ENCODE peak calls at places on chromosome 3, in six cellular contexts. B, S, H, N, I and O are unnamed samples.
A peak's percentile ranks its signal among the peaks of the same experiment; 100 is the strongest.

GRCh38 chr3:125057186-125057850 is 1.5 kb upstream of the HEG1 start:
- DNase-seq in B (peak; percentile 68), S (peak; percentile 93), H (no peak), N (no peak), I (no peak), O (no peak)

GRCh38 chr3:52851348-52851747 is 16.5 kb upstream of the MUSTN1 start:
- DNase-seq in B (peak; percentile 58), S (no peak), H (peak; percentile 32), N (no peak), I (no peak), O (no peak)

GRCh38 chr3:49248828-49249227 is 28.2 kb downstream of the C3orf62 start:
- DNase-seq in B (no peak), S (peak; percentile 80), H (no peak), N (peak; percentile 13), I (no peak), O (no peak)

GRCh38 chr3:38325256-38325655 is 21.3 kb upstream of the XYLB start:
- DNase-seq in B (no peak), S (no peak), H (no peak), N (no peak), I (no peak), O (no peak)

GRCh38 chr3:74370342-74370741 is 244.1 kb downstream of the CNTN3 start:
- DNase-seq in B (no peak), S (no peak), H (no peak), N (no peak), I (no peak), O (no peak)

GRCh38 chr3:140131895-140132294 is 196.9 kb downstream of the CLSTN2 start:
- DNase-seq in B (no peak), S (no peak), H (no peak), N (no peak), I (no peak), O (no peak)

GRCh38 chr3:23877324-23877980 is 39.3 kb downstream of the NKIRAS1 start:
- DNase-seq in B (peak; percentile 86), S (peak; percentile 90), H (no peak), N (no peak), I (no peak), O (no peak)

GRCh38 chr3:194382892-194383223 is 13.3 kb upstream of the LRRC15 start:
- DNase-seq in B (no peak), S (no peak), H (no peak), N (peak; percentile 54), I (no peak), O (no peak)

GRCh38 chr3:61877359-61877770 is 316.0 kb downstream of the PTPRG start:
- DNase-seq in B (peak; percentile 72), S (peak; percentile 13), H (no peak), N (no peak), I (no peak), O (no peak)

GRCh38 chr3:44077267-44077666 is 164.4 kb upstream of the TOPAZ1 start:
- DNase-seq in B (no peak), S (no peak), H (no peak), N (no peak), I (no peak), O (no peak)

GRCh38 chr3:115019900-115020299 is 127.2 kb downstream of the ZBTB20 start:
- DNase-seq in B (no peak), S (no peak), H (no peak), N (no peak), I (no peak), O (no peak)

GRCh38 chr3:115022214-115022613 is 124.9 kb downstream of the ZBTB20 start:
- DNase-seq in B (peak; percentile 36), S (no peak), H (no peak), N (no peak), I (no peak), O (no peak)

GRCh38 chr3:115018694-115019093 is 128.4 kb downstream of the ZBTB20 start:
- DNase-seq in B (no peak), S (no peak), H (no peak), N (no peak), I (no peak), O (no peak)

GRCh38 chr3:115022835-115023398 is 124.2 kb downstream of the ZBTB20 start:
- DNase-seq in B (no peak), S (no peak), H (no peak), N (no peak), I (no peak), O (no peak)

DNA sequence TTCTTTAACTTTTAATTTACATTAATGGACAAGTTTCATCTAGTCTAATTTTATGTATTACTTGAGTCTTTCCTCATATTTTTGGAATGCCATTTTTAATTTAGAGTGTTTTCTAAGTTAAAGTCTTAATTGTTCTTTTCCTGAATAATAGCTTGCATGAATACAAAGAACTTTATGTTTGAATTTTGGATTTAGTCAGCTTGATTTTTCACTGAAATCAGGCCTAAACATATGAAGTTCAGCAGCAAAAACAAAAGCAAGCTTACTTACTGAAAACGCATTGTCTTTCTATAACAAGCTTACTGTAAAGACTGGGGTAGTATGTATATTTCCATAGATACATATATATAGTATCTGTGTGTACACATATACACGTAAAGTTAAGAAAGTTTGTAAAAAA is 126.0 kb downstream of the ZBTB20 start:
- DNase-seq in B (no peak), S (no peak), H (no peak), N (no peak), I (no peak), O (no peak)
- H3K27ac ChIP-seq in B (no peak overlapping the region), S (no peak overlapping the region), H (no peak overlapping the region), N (no peak overlapping the region), I (no peak overlapping the region), O (peak overlapping the region; percentile 55)

DNA sequence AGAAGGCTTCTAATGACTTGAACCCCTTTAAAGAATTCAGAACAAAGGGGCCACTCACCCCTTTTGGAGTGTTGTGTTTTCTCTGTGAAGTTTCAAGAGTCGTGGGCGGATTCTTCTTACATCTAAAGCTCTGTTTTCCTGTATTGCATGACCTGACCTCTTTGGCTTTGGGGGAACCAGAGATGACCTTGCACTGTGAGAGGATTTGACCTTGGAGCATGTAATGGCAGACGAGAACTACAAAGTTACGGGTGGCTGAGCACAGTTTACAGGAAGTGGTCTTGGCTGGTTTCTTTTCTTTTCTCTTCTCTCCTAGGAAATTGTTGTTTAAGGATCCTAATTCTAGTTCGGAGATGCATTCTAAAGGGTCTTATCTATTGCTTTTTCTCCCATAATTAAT is 6.2 kb upstream of the BDH1 start:
- DNase-seq in B (no peak), S (no peak), H (no peak), N (no peak), I (no peak), O (no peak)
- H3K9me3 ChIP-seq in B (no peaks in the 10 kb centered on the region), S (no peaks in the 10 kb centered on the region), H (no peaks in the 10 kb centered on the region), N (no peaks in the 10 kb centered on the region), I (no peaks in the 10 kb centered on the region), O (no peaks in the 10 kb centered on the region)

GRCh38 chr3:141707741-141708203 is 30.3 kb upstream of the RNF7 start:
- DNase-seq in B (peak; percentile 34), S (peak; percentile 18), H (no peak), N (no peak), I (no peak), O (no peak)

GRCh38 chr3:141710121-141710520 is 28.0 kb upstream of the RNF7 start:
- DNase-seq in B (no peak), S (no peak), H (no peak), N (no peak), I (no peak), O (no peak)

GRCh38 chr3:141710888-141711616 is 27.0 kb upstream of the RNF7 start:
- DNase-seq in B (peak; percentile 80), S (peak; percentile 81), H (no peak), N (no peak), I (no peak), O (no peak)

GRCh38 chr3:141709126-141709770 is 28.9 kb upstream of the RNF7 start:
- DNase-seq in B (no peak), S (no peak), H (no peak), N (no peak), I (no peak), O (no peak)

GRCh38 chr3:141708367-141708766 is 29.7 kb upstream of the RNF7 start:
- DNase-seq in B (no peak), S (no peak), H (no peak), N (no peak), I (no peak), O (no peak)
- H3K27ac ChIP-seq in B (peak overlapping the region; percentile 2), S (peak overlapping the region; percentile 10), H (no peak overlapping the region), N (no peak overlapping the region), I (no peak overlapping the region), O (no peak overlapping the region)

GRCh38 chr3:191158800-191159199 is 40.2 kb upstream of the OSTN start:
- DNase-seq in B (no peak), S (no peak), H (no peak), N (no peak), I (no peak), O (no peak)

GRCh38 chr3:191154827-191155226 is 44.2 kb upstream of the OSTN start:
- DNase-seq in B (no peak), S (no peak), H (no peak), N (no peak), I (no peak), O (no peak)

GRCh38 chr3:191158247-191158646 is 40.8 kb upstream of the OSTN start:
- DNase-seq in B (no peak), S (no peak), H (no peak), N (no peak), I (no peak), O (no peak)
- H3K9me3 ChIP-seq in B (no peaks in the 10 kb centered on the region), S (peaks cover 7% of the 10 kb centered on the region), H (no peaks in the 10 kb centered on the region), N (peaks cover 10% of the 10 kb centered on the region), I (no peaks in the 10 kb centered on the region), O (peaks cover 4% of the 10 kb centered on the region)

GRCh38 chr3:169945313-169945712 is 21.3 kb upstream of the SEC62 start:
- DNase-seq in B (no peak), S (peak; percentile 56), H (peak; percentile 49), N (no peak), I (no peak), O (peak; percentile 4)

GRCh38 chr3:169939320-169939719 is 27.3 kb upstream of the SEC62 start:
- DNase-seq in B (no peak), S (no peak), H (no peak), N (no peak), I (no peak), O (no peak)

GRCh38 chr3:169940486-169941181 is 26.0 kb upstream of the SEC62 start:
- DNase-seq in B (no peak), S (peak; percentile 6), H (no peak), N (no peak), I (no peak), O (no peak)

DNA sequence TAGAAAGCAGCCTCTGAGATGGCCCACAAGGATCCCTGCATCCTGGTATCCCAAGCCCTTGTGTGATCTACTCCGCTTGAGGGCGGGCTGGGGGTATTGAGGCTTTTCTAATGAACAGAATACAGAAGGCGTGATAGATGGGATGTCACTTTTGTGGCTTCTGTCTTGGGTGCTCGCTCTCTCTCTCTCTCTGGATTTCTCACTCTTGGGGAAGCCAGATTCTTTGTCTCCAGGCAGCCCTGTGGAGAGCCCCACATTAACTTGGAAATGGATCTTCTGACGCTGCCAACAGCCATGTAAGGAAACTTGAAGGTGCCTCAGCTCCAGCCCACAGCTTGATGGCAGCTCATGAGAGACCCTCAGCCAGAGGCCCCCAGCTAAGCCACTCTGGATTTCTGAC is 26.9 kb upstream of the SEC62 start:
- DNase-seq in B (no peak), S (no peak), H (no peak), N (no peak), I (no peak), O (no peak)
- H3K27ac ChIP-seq in B (no peak overlapping the region), S (no peak overlapping the region), H (no peak overlapping the region), N (no peak overlapping the region), I (no peak overlapping the region), O (no peak overlapping the region)

DNA sequence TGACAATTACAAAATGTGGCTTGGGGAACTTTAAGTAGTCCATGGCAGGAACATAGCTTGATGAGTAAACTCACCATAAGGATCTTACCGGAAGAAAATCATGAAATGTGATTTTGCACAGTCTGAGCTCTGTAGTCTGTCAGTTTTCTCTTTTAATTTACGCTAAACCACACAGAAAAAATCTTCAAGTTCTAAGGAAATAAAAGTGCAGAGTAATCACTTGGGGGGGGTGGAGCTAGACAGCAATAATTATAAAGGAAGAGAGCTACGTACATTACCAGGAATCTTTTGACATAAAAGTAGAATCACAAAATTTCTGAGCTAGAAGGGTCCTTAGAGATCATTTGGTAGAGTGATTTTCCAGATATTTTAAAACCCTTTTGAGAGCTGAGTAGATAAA is 9.2 kb downstream of the TBC1D5 start:
- DNase-seq in B (no peak), S (no peak), H (no peak), N (no peak), I (no peak), O (no peak)
- H3K9me3 ChIP-seq in B (no peaks in the 10 kb centered on the region), S (peaks cover 5% of the 10 kb centered on the region), H (no peaks in the 10 kb centered on the region), N (no peaks in the 10 kb centered on the region), I (no peaks in the 10 kb centered on the region), O (no peaks in the 10 kb centered on the region)